ENCODE peak calls at places on chromosomes 13 and 19, in five cellular contexts. A, B, T, J and O are unnamed samples.

GRCh38 chr13:43157796-43158195 is 134.4 kb downstream of the DNAJC15 start:
- DNase-seq in A (no peak), B (no peak), T (no peak), J (no peak), O (no peak)

GRCh38 chr19:39843919-39844793 is 2.0 kb downstream of the FBL start:
- DNase-seq in A (no peak), B (no peak), T (no peak), J (no peak), O (peak)

GRCh38 chr19:27758626-27759505 is 1454.1 kb downstream of the UQCRFS1 start:
- DNase-seq in A (no peak), B (no peak), T (no peak), J (no peak), O (no peak)

GRCh38 chr19:47704024-47704423 is 9.2 kb upstream of the EHD2 start:
- DNase-seq in A (no peak), B (no peak), T (no peak), J (no peak), O (no peak)

GRCh38 chr13:60837806-60838205 is 440.8 kb downstream of the TDRD3 start:
- DNase-seq in A (no peak), B (no peak), T (no peak), J (no peak), O (no peak)

GRCh38 chr19:29944415-29945012 is 2.5 kb downstream of the URI1 start:
- DNase-seq in A (no peak), B (no peak), T (no peak), J (no peak), O (no peak)

GRCh38 chr19:16367269-16367683 is 42.6 kb downstream of the KLF2 start:
- DNase-seq in A (no peak), B (no peak), T (no peak), J (no peak), O (no peak)

GRCh38 chr19:13366529-13367143 is 139.6 kb downstream of the CACNA1A start:
- DNase-seq in A (no peak), B (no peak), T (peak), J (peak), O (peak)